ENCODE peak calls at places on chromosomes 6 and 20, in four cellular contexts. One of them, this sample, is unnamed.

GRCh38 chr20:21981179-21981578 is 275.7 kb downstream of the PAX1 start:
- DNase-seq in GM23338: no peak
- DNase-seq in stimulated activated CD4-positive, alpha-beta T cell treated with anti-CD3 and anti-CD28 coated beads, Interleukin-2, amount 100 ng/mL, for 48 hours: no peak
- DNase-seq in brain microvascular endothelial cell: peak
- DNase-seq in this sample: no peak

GRCh38 chr20:42281801-42282200 is 663.6 kb upstream of the CHD6 start:
- DNase-seq in GM23338: no peak
- DNase-seq in stimulated activated CD4-positive, alpha-beta T cell treated with anti-CD3 and anti-CD28 coated beads, Interleukin-2, amount 100 ng/mL, for 48 hours: no peak
- DNase-seq in brain microvascular endothelial cell: no peak
- DNase-seq in this sample: no peak

GRCh38 chr20:2301164-2301622 is 5.4 kb downstream of the TGM3 start:
- DNase-seq in GM23338: no peak
- DNase-seq in stimulated activated CD4-positive, alpha-beta T cell treated with anti-CD3 and anti-CD28 coated beads, Interleukin-2, amount 100 ng/mL, for 48 hours: no peak
- DNase-seq in brain microvascular endothelial cell: no peak
- DNase-seq in this sample: no peak

GRCh38 chr6:129673758-129674157 is 36.2 kb downstream of the ARHGAP18 start:
- DNase-seq in GM23338: no peak
- DNase-seq in stimulated activated CD4-positive, alpha-beta T cell treated with anti-CD3 and anti-CD28 coated beads, Interleukin-2, amount 100 ng/mL, for 48 hours: no peak
- DNase-seq in brain microvascular endothelial cell: no peak
- DNase-seq in this sample: no peak

GRCh38 chr20:16290358-16290757 is 282.9 kb downstream of the KIF16B start:
- DNase-seq in GM23338: no peak
- DNase-seq in stimulated activated CD4-positive, alpha-beta T cell treated with anti-CD3 and anti-CD28 coated beads, Interleukin-2, amount 100 ng/mL, for 48 hours: no peak
- DNase-seq in brain microvascular endothelial cell: no peak
- DNase-seq in this sample: no peak

GRCh38 chr6:11732036-11732545 is 46.5 kb downstream of the ADTRP start:
- DNase-seq in GM23338: no peak
- DNase-seq in stimulated activated CD4-positive, alpha-beta T cell treated with anti-CD3 and anti-CD28 coated beads, Interleukin-2, amount 100 ng/mL, for 48 hours: peak
- DNase-seq in brain microvascular endothelial cell: peak
- DNase-seq in this sample: no peak

GRCh38 chr6:87154641-87155271 is 609 bp upstream of the ZNF292 start:
- DNase-seq in GM23338: peak
- DNase-seq in stimulated activated CD4-positive, alpha-beta T cell treated with anti-CD3 and anti-CD28 coated beads, Interleukin-2, amount 100 ng/mL, for 48 hours: no peak
- DNase-seq in brain microvascular endothelial cell: peak
- DNase-seq in this sample: peak

GRCh38 chr6:126264265-126264664 is 75.7 kb upstream of the CENPW start:
- DNase-seq in GM23338: no peak
- DNase-seq in stimulated activated CD4-positive, alpha-beta T cell treated with anti-CD3 and anti-CD28 coated beads, Interleukin-2, amount 100 ng/mL, for 48 hours: no peak
- DNase-seq in brain microvascular endothelial cell: no peak
- DNase-seq in this sample: no peak

GRCh38 chr6:56946368-56946767 is 8.5 kb upstream of the BEND6 start:
- DNase-seq in GM23338: no peak
- DNase-seq in stimulated activated CD4-positive, alpha-beta T cell treated with anti-CD3 and anti-CD28 coated beads, Interleukin-2, amount 100 ng/mL, for 48 hours: no peak
- DNase-seq in brain microvascular endothelial cell: no peak
- DNase-seq in this sample: no peak

GRCh38 chr20:58647162-58647813 is 3.8 kb upstream of the STX16 start:
- DNase-seq in GM23338: no peak
- DNase-seq in stimulated activated CD4-positive, alpha-beta T cell treated with anti-CD3 and anti-CD28 coated beads, Interleukin-2, amount 100 ng/mL, for 48 hours: no peak
- DNase-seq in brain microvascular endothelial cell: no peak
- DNase-seq in this sample: peak

GRCh38 chr6:106731144-106731842 is 101.9 kb downstream of the QRSL1 start:
- DNase-seq in GM23338: no peak
- DNase-seq in stimulated activated CD4-positive, alpha-beta T cell treated with anti-CD3 and anti-CD28 coated beads, Interleukin-2, amount 100 ng/mL, for 48 hours: no peak
- DNase-seq in brain microvascular endothelial cell: no peak
- DNase-seq in this sample: no peak

GRCh38 chr20:5621305-5621704 is 128.9 kb upstream of the SHLD1 start:
- DNase-seq in GM23338: no peak
- DNase-seq in stimulated activated CD4-positive, alpha-beta T cell treated with anti-CD3 and anti-CD28 coated beads, Interleukin-2, amount 100 ng/mL, for 48 hours: no peak
- DNase-seq in brain microvascular endothelial cell: no peak
- DNase-seq in this sample: peak

GRCh38 chr6:18432180-18432579 is 45.0 kb downstream of the RNF144B start:
- DNase-seq in GM23338: no peak
- DNase-seq in stimulated activated CD4-positive, alpha-beta T cell treated with anti-CD3 and anti-CD28 coated beads, Interleukin-2, amount 100 ng/mL, for 48 hours: no peak
- DNase-seq in brain microvascular endothelial cell: peak
- DNase-seq in this sample: no peak

GRCh38 chr20:1423625-1424106 is 30.8 kb upstream of the FKBP1A start:
- DNase-seq in GM23338: peak
- DNase-seq in stimulated activated CD4-positive, alpha-beta T cell treated with anti-CD3 and anti-CD28 coated beads, Interleukin-2, amount 100 ng/mL, for 48 hours: no peak
- DNase-seq in brain microvascular endothelial cell: peak
- DNase-seq in this sample: peak

GRCh38 chr6:163627274-163628062 is 212.9 kb downstream of the QKI start:
- DNase-seq in GM23338: no peak
- DNase-seq in stimulated activated CD4-positive, alpha-beta T cell treated with anti-CD3 and anti-CD28 coated beads, Interleukin-2, amount 100 ng/mL, for 48 hours: no peak
- DNase-seq in brain microvascular endothelial cell: no peak
- DNase-seq in this sample: no peak

GRCh38 chr20:31663838-31664695 is 26.4 kb downstream of the COX4I2 start:
- DNase-seq in GM23338: peak
- DNase-seq in stimulated activated CD4-positive, alpha-beta T cell treated with anti-CD3 and anti-CD28 coated beads, Interleukin-2, amount 100 ng/mL, for 48 hours: no peak
- DNase-seq in brain microvascular endothelial cell: no peak
- DNase-seq in this sample: no peak

GRCh38 chr20:57780398-57780797 is 70.6 kb upstream of the PMEPA1 start:
- DNase-seq in GM23338: no peak
- DNase-seq in stimulated activated CD4-positive, alpha-beta T cell treated with anti-CD3 and anti-CD28 coated beads, Interleukin-2, amount 100 ng/mL, for 48 hours: no peak
- DNase-seq in brain microvascular endothelial cell: no peak
- DNase-seq in this sample: no peak

GRCh38 chr6:152893187-152893586 is 89.7 kb downstream of the FBXO5 start:
- DNase-seq in GM23338: no peak
- DNase-seq in stimulated activated CD4-positive, alpha-beta T cell treated with anti-CD3 and anti-CD28 coated beads, Interleukin-2, amount 100 ng/mL, for 48 hours: no peak
- DNase-seq in brain microvascular endothelial cell: no peak
- DNase-seq in this sample: no peak

GRCh38 chr20:62236674-62236996 is 1.7 kb upstream of the OSBPL2 start:
- DNase-seq in GM23338: peak
- DNase-seq in stimulated activated CD4-positive, alpha-beta T cell treated with anti-CD3 and anti-CD28 coated beads, Interleukin-2, amount 100 ng/mL, for 48 hours: no peak
- DNase-seq in brain microvascular endothelial cell: no peak
- DNase-seq in this sample: no peak

GRCh38 chr6:93678841-93679454 is 259.6 kb upstream of the EPHA7 start:
- DNase-seq in GM23338: no peak
- DNase-seq in stimulated activated CD4-positive, alpha-beta T cell treated with anti-CD3 and anti-CD28 coated beads, Interleukin-2, amount 100 ng/mL, for 48 hours: no peak
- DNase-seq in brain microvascular endothelial cell: no peak
- DNase-seq in this sample: no peak

GRCh38 chr6:119090256-119090655 is 11.8 kb upstream of the FAM184A start:
- DNase-seq in GM23338: peak
- DNase-seq in stimulated activated CD4-positive, alpha-beta T cell treated with anti-CD3 and anti-CD28 coated beads, Interleukin-2, amount 100 ng/mL, for 48 hours: no peak
- DNase-seq in brain microvascular endothelial cell: no peak
- DNase-seq in this sample: no peak

This sample was measured in NCI-H82.